ENCODE peak calls at places on chromosomes 16 and 17, in ten cellular contexts. Q is stimulated activated CD4-positive, alpha-beta T cell treated with anti-CD3 and anti-CD28 coated beads, TNF-alpha, amount 100 ng/mL, for 1 hour; I is cardiac muscle cell; A is nucleus accumbens; G is iris pigment epithelial cell; P is dorsolateral prefrontal cortex; W is activated CD8-positive, alpha-beta memory T cell treated with anti-CD3 and anti-CD28 coated beads, Interleukin-2, amount 50 U/mL, for 4 hours; J is Caco-2; D is caudate nucleus; M is Kasumi-1. H is an unnamed sample.

GRCh38 chr16:54244061-54244886 is 42.3 kb downstream of the IRX3 start:
- DNase-seq in A (no peak), J (peak), Q (no peak), D (no peak), P (no peak), I (no peak), M (peak), G (no peak), W (no peak), H (no peak)

GRCh38 chr16:67561824-67562525 is 351 bp upstream of the CTCF start:
- DNase-seq in P (peak), W (peak), D (peak), I (peak), M (peak), G (peak), J (peak), Q (peak), A (peak), H (peak)

GRCh38 chr17:37614391-37614790 is 5.2 kb upstream of the SYNRG start:
- DNase-seq in G (peak), I (no peak), D (no peak), M (no peak), W (no peak), Q (no peak), P (no peak), J (no peak), A (no peak), H (no peak)

GRCh38 chr17:39486242-39486641 is 25.0 kb downstream of the CDK12 start:
- DNase-seq in M (no peak), P (no peak), G (peak), D (no peak), A (no peak), W (no peak), Q (no peak), J (no peak), I (peak), H (no peak)

GRCh38 chr16:28218109-28218508 is 6.3 kb upstream of the XPO6 start:
- DNase-seq in D (no peak), M (peak), Q (peak), I (peak), J (peak), P (no peak), W (peak), A (no peak), G (peak), H (peak)

GRCh38 chr16:8753411-8754054 is 43.9 kb downstream of the TMEM186 start:
- DNase-seq in Q (no peak), D (no peak), W (no peak), P (no peak), J (peak), M (no peak), A (no peak), I (no peak), G (no peak), H (no peak)

GRCh38 chr17:37048806-37049205 is 100.1 kb downstream of the AATF start:
- DNase-seq in I (no peak), P (no peak), M (no peak), J (no peak), G (no peak), Q (no peak), A (no peak), D (no peak), W (no peak), H (no peak)

GRCh38 chr17:59671386-59671785 is 35.8 kb downstream of the PTRH2 start:
- DNase-seq in A (no peak), W (no peak), D (no peak), G (peak), P (no peak), I (no peak), J (no peak), M (no peak), Q (no peak), H (no peak)

GRCh38 chr17:80061421-80061820 is 25.0 kb downstream of the CCDC40 start:
- DNase-seq in D (no peak), W (no peak), I (no peak), P (no peak), A (no peak), M (no peak), G (no peak), J (no peak), Q (no peak), H (no peak)

GRCh38 chr16:65377131-65377649 is 255.3 kb upstream of the CDH11 start:
- DNase-seq in A (no peak), M (no peak), I (no peak), G (no peak), D (no peak), P (no peak), Q (no peak), W (no peak), J (no peak), H (no peak)

GRCh38 chr16:48605518-48606110 is 4.4 kb downstream of the N4BP1 start:
- DNase-seq in W (no peak), G (no peak), Q (no peak), M (no peak), J (no peak), I (no peak), P (no peak), A (no peak), D (no peak), H (no peak)

GRCh38 chr17:69724236-69724635 is 309.7 kb downstream of the MAP2K6 start:
- DNase-seq in Q (no peak), I (no peak), A (no peak), M (no peak), W (no peak), G (no peak), J (no peak), D (no peak), P (no peak), H (no peak)

GRCh38 chr17:57900991-57901743 is 51.3 kb upstream of the MRPS23 start:
- DNase-seq in M (no peak), A (no peak), J (peak), I (no peak), W (no peak), G (no peak), D (no peak), Q (no peak), P (no peak), H (no peak)

GRCh38 chr17:6138761-6139446 is 68.7 kb downstream of the WSCD1 start:
- DNase-seq in J (no peak), Q (no peak), M (no peak), P (no peak), I (no peak), A (no peak), W (no peak), D (no peak), G (no peak), H (no peak)

GRCh38 chr16:49189286-49189685 is 92.4 kb downstream of the CBLN1 start:
- DNase-seq in W (no peak), J (no peak), Q (no peak), G (peak), M (no peak), D (no peak), I (no peak), P (no peak), A (no peak), H (no peak)

GRCh38 chr17:31598921-31599571 is 207.6 kb downstream of the RAB11FIP4 start:
- DNase-seq in J (no peak), G (no peak), A (no peak), M (no peak), I (no peak), D (no peak), Q (no peak), W (no peak), P (no peak), H (peak)

GRCh38 chr17:59353936-59354755 is 22.7 kb downstream of the YPEL2 start:
- DNase-seq in W (no peak), M (no peak), P (no peak), G (no peak), A (no peak), I (no peak), D (no peak), J (peak), Q (no peak), H (no peak)

GRCh38 chr16:81005644-81006471 is 827 bp downstream of the CMC2 start:
- DNase-seq in W (no peak), J (no peak), Q (no peak), G (no peak), A (no peak), P (peak), M (peak), I (peak), D (no peak), H (peak)

GRCh38 chr16:75624921-75625334 is 1.8 kb upstream of the ADAT1 start:
- DNase-seq in M (peak), D (no peak), P (no peak), Q (no peak), I (peak), A (no peak), G (peak), J (peak), W (no peak), H (peak)

GRCh38 chr17:80501739-80502577 is 25.6 kb upstream of the NPTX1 start:
- DNase-seq in M (no peak), G (no peak), P (no peak), I (peak), D (peak), J (no peak), W (no peak), A (peak), Q (no peak), H (no peak)

GRCh38 chr16:10619271-10619849 is 39.0 kb upstream of the EMP2 start:
- DNase-seq in G (no peak), A (peak), P (peak), W (no peak), J (no peak), I (no peak), Q (no peak), M (no peak), D (peak), H (no peak)

GRCh38 chr17:54785643-54786258 is 114.9 kb upstream of the TOM1L1 start:
- DNase-seq in Q (no peak), D (no peak), G (no peak), P (no peak), M (no peak), A (no peak), J (no peak), I (no peak), W (no peak), H (no peak)

GRCh38 chr16:54277845-54278703 is 8.5 kb downstream of the IRX3 start:
- DNase-seq in I (no peak), A (peak), P (no peak), G (no peak), D (peak), W (no peak), Q (no peak), M (no peak), J (no peak), H (no peak)

H was measured in HuH-7.